ENCODE peak calls at places on chromosome 22, in six cellular contexts. S is effector memory CD4-positive, alpha-beta T cell; U is A549; Y is PC-3; L is tibial nerve; P is mammary epithelial cell. M is an unnamed sample. For H3K4me1, the result is how much of the 10 kb centered on the place peaks cover.

GRCh38 chr22:20413217-20414058 is 19.5 kb downstream of the ZNF74 start:
- DNase-seq in S (no peak), U (no peak), Y (no peak), L (no peak), P (no peak), M (no peak)

GRCh38 chr22:47740109-47740805 is 977.8 kb downstream of the TBC1D22A start:
- DNase-seq in S (no peak), U (no peak), Y (no peak), L (no peak), P (no peak), M (peak)

GRCh38 chr22:46073683-46074504 is 76.4 kb upstream of the PPARA start:
- DNase-seq in S (no peak), U (no peak), Y (no peak), L (peak), P (peak), M (no peak)

GRCh38 chr22:39219071-39220050 is 25.4 kb downstream of the PDGFB start:
- DNase-seq in S (no peak), U (peak), Y (no peak), L (no peak), P (no peak), M (no peak)

GRCh38 chr22:48889887-48890692 is 937.6 kb downstream of the BRD1 start:
- DNase-seq in S (no peak), U (no peak), Y (no peak), L (no peak), P (no peak), M (no peak)

GRCh38 chr22:47177334-47177815 is 414.9 kb downstream of the TBC1D22A start:
- DNase-seq in S (no peak), U (no peak), Y (no peak), L (peak), P (no peak), M (no peak)

GRCh38 chr22:39530692-39531331 is 1.7 kb downstream of the RPS19BP1 start:
- DNase-seq in S (no peak), U (no peak), Y (peak), L (no peak), P (no peak), M (no peak)

GRCh38 chr22:25488244-25489020 is 76.0 kb upstream of the GRK3 start:
- DNase-seq in S (no peak), U (peak), Y (peak), L (peak), P (peak), M (no peak)

GRCh38 chr22:46815559-46815895 is 53.1 kb downstream of the TBC1D22A start:
- DNase-seq in S (no peak), U (no peak), Y (no peak), L (no peak), P (no peak), M (no peak)

GRCh38 chr22:35539910-35540599 is 576 bp upstream of the RASD2 start:
- DNase-seq in S (peak), U (no peak), Y (peak), L (no peak), P (peak), M (no peak)

GRCh38 chr22:19038728-19039447 is 83.3 kb downstream of the DGCR2 start:
- DNase-seq in S (no peak), U (no peak), Y (no peak), L (no peak), P (no peak), M (no peak)

GRCh38 chr22:29081499-29082236 is 8.8 kb downstream of the KREMEN1 start:
- DNase-seq in S (no peak), U (no peak), Y (no peak), L (no peak), P (no peak), M (no peak)

GRCh38 chr22:48918585-48919186 is 909.0 kb downstream of the BRD1 start:
- DNase-seq in S (no peak), U (no peak), Y (no peak), L (no peak), P (no peak), M (no peak)

GRCh38 chr22:20316217-20316843 is 3.5 kb downstream of the DGCR6L start:
- DNase-seq in S (no peak), U (no peak), Y (no peak), L (no peak), P (no peak), M (peak)

GRCh38 chr22:44918166-44918924 is 91.5 kb downstream of the PHF21B start:
- DNase-seq in S (no peak), U (no peak), Y (no peak), L (no peak), P (no peak), M (no peak)

GRCh38 chr22:44918925-44919392 is 90.8 kb downstream of the PHF21B start:
- DNase-seq in S (no peak), U (no peak), Y (no peak), L (no peak), P (no peak), M (no peak)

GRCh38 chr22:44916281-44917231 is 93.2 kb downstream of the PHF21B start:
- DNase-seq in S (no peak), U (no peak), Y (no peak), L (no peak), P (no peak), M (no peak)

GRCh38 chr22:44919691-44920090 is 90.1 kb downstream of the PHF21B start:
- DNase-seq in S (no peak), U (no peak), Y (no peak), L (no peak), P (no peak), M (no peak)

GRCh38 chr22:44917372-44918165 is 92.2 kb downstream of the PHF21B start:
- DNase-seq in S (no peak), U (no peak), Y (no peak), L (no peak), P (no peak), M (no peak)
- H3K27ac ChIP-seq in S (no peak), U (no peak), Y (no peak), L (no peak), P (no peak), M (no peak)

DNA sequence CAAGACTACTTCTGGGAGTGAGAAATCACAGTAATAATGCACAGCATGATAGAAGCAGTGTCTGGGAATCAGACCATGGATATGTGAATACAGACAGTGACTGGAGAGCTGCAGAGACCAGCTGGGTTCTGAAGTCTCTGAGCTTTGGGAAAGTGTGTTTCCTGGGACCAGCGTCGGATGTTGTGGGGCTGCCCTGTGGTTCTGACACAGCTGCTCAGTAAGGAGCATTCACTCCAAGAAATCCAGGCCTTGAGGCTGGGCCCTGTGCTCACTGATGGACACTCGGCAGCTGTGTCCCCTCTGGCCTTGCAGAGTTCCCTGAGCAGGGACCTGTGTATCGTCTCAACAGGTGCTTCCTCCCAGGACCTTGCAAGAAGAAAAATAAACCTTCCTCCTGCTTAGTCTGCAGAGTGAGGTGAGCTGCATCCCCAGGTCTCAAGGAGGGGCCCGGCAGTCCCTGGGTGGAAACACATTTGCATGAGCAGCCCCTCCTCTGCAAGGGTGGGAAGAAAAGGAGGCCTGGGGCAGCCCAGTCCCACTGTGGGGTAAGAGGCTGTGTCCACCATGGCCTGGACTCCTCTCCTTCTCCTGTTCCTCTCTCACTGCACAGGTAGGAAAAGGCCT is 107.9 kb downstream of the VPREB1 start:
- DNase-seq in S (no peak), U (no peak), Y (no peak), L (no peak), P (no peak), M (peak)
- H3K4me1 ChIP-seq in S (under half), U (under half), Y (under half), L (under half), P (under half), M (under half)

GRCh38 chr22:30635273-30636225 is at the start of gene SLC35E4:
- DNase-seq in S (peak), U (peak), Y (peak), L (peak), P (peak), M (peak)
- H3K27ac ChIP-seq in S (peak), U (peak), Y (peak), L (peak), P (peak), M (peak)

GRCh38 chr22:41446639-41447434 is at the start of gene TOB2:
- DNase-seq in S (peak), U (peak), Y (peak), L (peak), P (peak), M (peak)

GRCh38 chr22:41446057-41446501 is 522 bp downstream of the TOB2 start:
- DNase-seq in S (no peak), U (no peak), Y (no peak), L (no peak), P (peak), M (no peak)

GRCh38 chr22:41447435-41448188 is 1.0 kb upstream of the TOB2 start:
- DNase-seq in S (peak), U (peak), Y (peak), L (peak), P (peak), M (no peak)

GRCh38 chr22:41448189-41448808 is 1.7 kb upstream of the TOB2 start:
- DNase-seq in S (peak), U (peak), Y (peak), L (peak), P (peak), M (peak)

GRCh38 chr22:41449321-41449720 is 2.7 kb upstream of the TOB2 start:
- DNase-seq in S (no peak), U (no peak), Y (no peak), L (no peak), P (peak), M (no peak)
- H3K4me1 ChIP-seq in S (under half), U (under half), Y (under half), L (under half), P (under half), M (under half)

DNA sequence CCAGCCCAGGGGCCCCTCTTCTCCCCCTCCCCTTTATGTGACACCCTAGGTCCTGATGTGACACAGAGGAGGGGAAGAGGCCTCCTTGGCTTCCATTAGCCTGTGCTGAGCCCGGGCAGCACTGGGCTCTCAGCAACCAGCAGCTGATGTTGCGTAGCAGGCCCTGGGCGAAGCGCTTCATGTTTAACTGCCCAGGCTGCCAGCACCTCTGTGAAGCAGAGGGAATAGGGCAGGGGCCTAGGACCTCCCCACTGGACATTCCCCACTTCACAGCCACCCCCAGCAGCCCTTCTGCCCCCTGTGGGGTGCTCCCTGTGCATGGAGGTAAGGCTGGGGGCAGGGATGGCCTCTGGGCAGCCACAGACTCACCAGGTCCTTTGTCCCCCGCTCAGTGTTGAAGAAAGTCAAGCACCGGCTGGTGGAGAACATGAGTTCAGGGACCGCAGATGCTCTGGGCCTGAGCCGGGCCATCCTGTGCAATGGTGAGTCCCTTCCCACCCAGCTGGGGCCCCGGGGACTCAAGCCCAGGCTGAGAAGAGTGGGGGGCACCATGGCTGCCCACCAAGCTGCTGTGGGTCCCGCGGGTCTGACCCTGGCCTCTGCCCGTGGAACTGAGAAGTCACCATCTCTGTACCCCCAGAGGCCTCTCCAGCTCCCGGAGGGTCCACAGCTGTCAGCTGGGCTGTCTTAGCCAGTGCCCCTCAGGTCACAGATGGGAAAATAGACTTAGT is 11.6 kb downstream of the PICK1 start:
- DNase-seq in S (no peak), U (no peak), Y (no peak), L (no peak), P (no peak), M (no peak)
- H3K27ac ChIP-seq in S (no peak), U (no peak), Y (no peak), L (peak), P (no peak), M (peak)

GRCh38 chr22:27871306-27872014 is 47.6 kb downstream of the PITPNB start:
- DNase-seq in S (no peak), U (no peak), Y (no peak), L (no peak), P (no peak), M (no peak)
- H3K4me1 ChIP-seq in S (under half), U (under half), Y (under half), L (half or more), P (under half), M (half or more)

GRCh38 chr22:50436841-50437341 is 37.9 kb downstream of the SBF1 start:
- DNase-seq in S (no peak), U (no peak), Y (no peak), L (no peak), P (no peak), M (no peak)
- H3K27ac ChIP-seq in S (no peak), U (no peak), Y (no peak), L (no peak), P (no peak), M (no peak)

GRCh38 chr22:42927966-42928365 is 70.9 kb upstream of the ARFGAP3 start:
- DNase-seq in S (no peak), U (no peak), Y (no peak), L (no peak), P (no peak), M (no peak)

GRCh38 chr22:42930810-42931420 is 73.8 kb upstream of the ARFGAP3 start:
- DNase-seq in S (no peak), U (peak), Y (peak), L (no peak), P (peak), M (no peak)

GRCh38 chr22:42931421-42932196 is 74.5 kb upstream of the ARFGAP3 start:
- DNase-seq in S (no peak), U (no peak), Y (no peak), L (no peak), P (no peak), M (no peak)

GRCh38 chr22:42928969-42929837 is 72.1 kb upstream of the ARFGAP3 start:
- DNase-seq in S (no peak), U (no peak), Y (no peak), L (peak), P (no peak), M (no peak)

GRCh38 chr22:42929838-42930155 is 72.7 kb upstream of the ARFGAP3 start:
- DNase-seq in S (no peak), U (no peak), Y (no peak), L (no peak), P (no peak), M (no peak)
- H3K4me1 ChIP-seq in S (under half), U (half or more), Y (under half), L (half or more), P (under half), M (half or more)

DNA sequence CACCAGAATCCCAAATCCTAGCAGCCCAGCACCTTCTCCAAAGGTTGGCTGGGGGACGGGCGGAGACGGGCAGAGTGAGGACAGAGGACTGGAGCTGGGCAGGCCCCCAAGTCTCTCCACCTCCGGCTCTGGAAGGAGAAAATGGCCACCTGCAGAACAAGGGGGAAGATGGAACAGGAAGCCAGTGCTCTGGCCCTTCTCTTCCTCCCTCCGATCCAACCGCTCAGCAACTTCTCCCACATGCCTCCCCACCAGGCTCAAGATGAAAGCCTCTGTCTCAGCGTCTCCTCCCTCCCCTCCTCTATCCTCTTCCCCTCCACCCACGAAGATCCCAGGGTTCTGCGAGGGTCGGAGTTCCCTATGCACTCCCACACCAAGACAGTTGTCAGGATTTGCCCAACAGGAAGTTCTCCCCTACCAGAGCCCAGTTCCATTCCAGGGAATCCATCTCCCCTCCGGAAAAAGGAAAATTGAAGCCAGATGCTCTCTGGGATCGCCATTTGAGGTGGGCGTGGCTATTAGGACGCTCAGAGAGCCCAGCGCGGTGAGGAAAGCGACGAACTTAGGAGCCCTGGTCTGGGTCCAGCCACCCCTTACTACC is 20.0 kb downstream of the ADA2 start:
- DNase-seq in S (no peak), U (no peak), Y (no peak), L (no peak), P (no peak), M (no peak)
- H3K27ac ChIP-seq in S (no peak), U (no peak), Y (no peak), L (no peak), P (no peak), M (peak)